ENCODE peak calls at places on chromosomes 2 and 18, in seven cellular contexts. A is AG10803, F is fibroblast of lung, D is dorsolateral prefrontal cortex, R is heart left ventricle, M is heart right ventricle, X is GM12865. V is an unnamed sample.

GRCh38 chr18:32669549-32670165 is 103.2 kb downstream of the KLHL14 start:
- DNase-seq in X (peak; percentile 9), M (no peak), F (no peak), A (no peak), D (no peak), R (no peak), V (no peak)

GRCh38 chr2:196176142-196176738 is 4.9 kb upstream of the STK17B start:
- DNase-seq in R (no peak), F (no peak), A (no peak), D (no peak), X (peak; percentile 94), M (no peak), V (no peak)

GRCh38 chr2:55885129-55885943 is 38.2 kb downstream of the EFEMP1 start:
- DNase-seq in A (peak; percentile 88), M (no peak), D (no peak), F (peak; percentile 100), R (peak; percentile 28), X (no peak), V (peak; percentile 97)

GRCh38 chr2:117553448-117553847 is 261.0 kb upstream of the DDX18 start:
- DNase-seq in F (no peak), A (no peak), R (no peak), D (no peak), M (no peak), X (no peak), V (no peak)

GRCh38 chr18:45895339-45895738 is 69.9 kb downstream of the SIGLEC15 start:
- DNase-seq in A (no peak), X (no peak), F (no peak), M (no peak), R (no peak), D (no peak), V (no peak)

GRCh38 chr2:20674974-20675679 is 8.2 kb downstream of the GDF7 start:
- DNase-seq in X (no peak), F (peak; percentile 77), D (no peak), M (peak; percentile 62), R (peak; percentile 76), A (peak; percentile 67), V (peak; percentile 65)

GRCh38 chr2:216243026-216243425 is 129.3 kb downstream of the MARCHF4 start:
- DNase-seq in M (no peak), D (no peak), A (no peak), F (no peak), R (no peak), X (no peak), V (no peak)

GRCh38 chr2:28336993-28337627 is 55.5 kb upstream of the FOSL2 start:
- DNase-seq in R (no peak), M (no peak), F (no peak), X (no peak), D (no peak), A (no peak), V (no peak)

GRCh38 chr2:189127756-189128155 is 51.8 kb downstream of the COL5A2 start:
- DNase-seq in F (no peak), X (no peak), R (no peak), D (no peak), M (no peak), A (no peak), V (no peak)

GRCh38 chr2:165793161-165793778 is 777 bp downstream of the GALNT3 start:
- DNase-seq in D (peak; percentile 43), A (no peak), R (no peak), X (no peak), M (peak; percentile 10), F (peak; percentile 74), V (no peak)

GRCh38 chr2:232018191-232018590 is 56.7 kb downstream of the DIS3L2 start:
- DNase-seq in R (no peak), X (no peak), A (peak; percentile 5), M (no peak), D (no peak), F (no peak), V (no peak)

GRCh38 chr2:154900963-154901517 is 202.5 kb downstream of the KCNJ3 start:
- DNase-seq in F (no peak), D (no peak), A (no peak), X (no peak), R (no peak), M (no peak), V (no peak)

GRCh38 chr2:241120440-241120839 is 18.4 kb upstream of the MTERF4 start:
- DNase-seq in M (no peak), X (no peak), R (no peak), D (no peak), A (no peak), F (no peak), V (no peak)

GRCh38 chr2:237978058-237978712 is 11.4 kb downstream of the UBE2F start:
- DNase-seq in F (no peak), D (peak; percentile 73), R (peak; percentile 64), A (peak; percentile 49), X (no peak), M (peak; percentile 21), V (no peak)

GRCh38 chr2:174004900-174005605 is 39.9 kb upstream of the SP3 start:
- DNase-seq in R (peak; percentile 64), X (peak; percentile 58), D (no peak), M (no peak), F (peak; percentile 91), A (peak; percentile 82), V (peak; percentile 85)

GRCh38 chr2:205769879-205770278 is 87.6 kb downstream of the NRP2 start:
- DNase-seq in F (peak; percentile 46), D (no peak), A (no peak), R (no peak), M (no peak), X (no peak), V (no peak)

GRCh38 chr18:58054041-58054733 is 10.2 kb downstream of the NEDD4L start:
- DNase-seq in M (no peak), R (no peak), D (no peak), F (peak; percentile 78), X (no peak), A (peak; percentile 38), V (peak; percentile 36)

GRCh38 chr2:146624429-146624828 is 1220.4 kb upstream of the ACVR2A start:
- DNase-seq in X (no peak), F (no peak), A (peak; percentile 11), R (no peak), D (no peak), M (no peak), V (peak; percentile 3)

GRCh38 chr2:132670961-132671781 is 1.2 kb upstream of the LYPD1 start:
- DNase-seq in A (peak; percentile 77), M (no peak), R (no peak), F (peak; percentile 97), D (no peak), X (no peak), V (peak; percentile 86)

GRCh38 chr2:233113114-233113452 is 52.9 kb downstream of the INPP5D start:
- DNase-seq in R (no peak), F (no peak), D (no peak), A (no peak), X (no peak), M (no peak), V (no peak)

GRCh38 chr2:239819091-239819973 is 205.8 kb downstream of the NDUFA10 start:
- DNase-seq in F (no peak), A (no peak), M (no peak), R (no peak), X (no peak), D (peak; percentile 41), V (no peak)

GRCh38 chr2:110804915-110805314 is 72.5 kb downstream of the ACOXL start:
- DNase-seq in X (peak; percentile 84), R (no peak), A (no peak), M (no peak), F (no peak), D (no peak), V (no peak)

GRCh38 chr2:68784849-68785248 is 50.2 kb downstream of the ARHGAP25 start:
- DNase-seq in X (no peak), R (no peak), D (no peak), F (no peak), M (no peak), A (no peak), V (no peak)

GRCh38 chr2:112915300-112916144 is 4.6 kb downstream of the IL37 start:
- DNase-seq in F (no peak), A (no peak), X (no peak), M (no peak), R (no peak), D (no peak), V (no peak)

GRCh38 chr18:68763082-68763481 is 34.8 kb upstream of the CCDC102B start:
- DNase-seq in X (no peak), F (peak; percentile 44), D (no peak), R (no peak), A (no peak), M (no peak), V (no peak)

GRCh38 chr2:152475982-152476381 is 141.0 kb downstream of the FMNL2 start:
- DNase-seq in A (peak; percentile 24), M (no peak), X (no peak), F (no peak), R (no peak), D (no peak), V (no peak)
- H3K4me3 ChIP-seq in A (no peak overlapping the region), M (no peak overlapping the region), X (no peak overlapping the region), F (no peak overlapping the region), R (no peak overlapping the region), D (no peak overlapping the region), V (no peak overlapping the region)

GRCh38 chr2:89763254-89763580 is 1071.7 kb downstream of the RPIA start:
- DNase-seq in F (no peak), R (no peak), D (peak; percentile 34), X (no peak), A (no peak), M (peak; percentile 20), V (no peak)
- TF ChIP-seq CTCF in F (no peak), R (no peak), D (no peak), X (no peak), A (no peak), M (no peak), V (no peak)

GRCh38 chr18:25076980-25077780 is 274.8 kb downstream of the ZNF521 start:
- DNase-seq in F (no peak), M (no peak), D (no peak), R (no peak), X (no peak), A (no peak), V (no peak)
- H3K4me3 ChIP-seq in F (no peak overlapping the region), M (no peak overlapping the region), D (no peak overlapping the region), R (no peak overlapping the region), X (no peak overlapping the region), A (no peak overlapping the region), V (no peak overlapping the region)

DNA sequence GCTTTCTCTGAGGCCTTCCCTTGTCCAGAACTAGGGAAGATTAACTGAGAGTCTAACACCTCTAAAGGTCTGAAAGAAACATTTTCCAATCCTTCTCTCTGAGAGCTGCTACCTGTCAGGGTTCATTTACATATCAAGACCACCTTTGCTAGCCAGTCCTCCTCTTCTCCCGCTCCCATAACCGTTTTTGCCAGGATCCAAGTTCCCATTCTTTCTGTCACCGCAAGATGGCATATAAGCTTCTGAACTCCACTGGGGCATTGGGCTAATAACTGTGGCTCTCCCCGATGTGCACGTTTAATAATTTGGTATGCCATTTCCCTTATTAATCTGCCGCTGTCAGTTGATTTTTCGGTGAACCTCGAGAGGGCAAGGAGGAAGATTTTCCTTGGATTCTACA is 510.3 kb upstream of the CNTNAP5 start:
- DNase-seq in R (no peak), A (no peak), D (no peak), F (no peak), X (no peak), M (no peak), V (no peak)
- TF ChIP-seq CTCF in R (no peak), A (no peak), D (no peak), F (peak; percentile 5), X (no peak), M (no peak), V (no peak)